ENCODE peak calls at places on chromosomes 16 and 17, in five cellular contexts. P is M059J, Z is GM04504, B is glomerular endothelial cell, O is GF-D8. D is an unnamed sample.

GRCh38 chr16:1080801-1081733 is 8.5 kb downstream of the SSTR5 start:
- DNase-seq in P (no peak), B (no peak), Z (no peak), O (no peak), D (no peak)

GRCh38 chr16:25838724-25839186 is 147.0 kb downstream of the HS3ST4 start:
- DNase-seq in O (no peak), P (peak), Z (peak), B (peak), D (peak)

GRCh38 chr16:20867585-20867984 is 32.6 kb downstream of the DCUN1D3 start:
- DNase-seq in P (peak), Z (no peak), O (no peak), B (no peak), D (no peak)

GRCh38 chr17:40023590-40024292 is 8.5 kb downstream of the CSF3 start:
- DNase-seq in Z (no peak), P (peak), O (no peak), B (no peak), D (no peak)

GRCh38 chr16:63005356-63005755 is 969.1 kb upstream of the CDH8 start:
- DNase-seq in P (no peak), O (no peak), B (no peak), Z (no peak), D (no peak)

GRCh38 chr16:27374231-27374793 is 27.7 kb upstream of the IL21R start:
- DNase-seq in O (peak), P (no peak), Z (no peak), B (no peak), D (peak)

GRCh38 chr16:87954361-87954760 is 3.1 kb downstream of the BANP start:
- DNase-seq in B (no peak), P (no peak), O (no peak), Z (no peak), D (no peak)

GRCh38 chr16:4802659-4803287 is 340 bp upstream of the ROGDI start:
- DNase-seq in B (no peak), P (peak), Z (peak), O (peak), D (peak)

GRCh38 chr16:2702871-2703745 is 16.9 kb downstream of the PRSS27 start:
- DNase-seq in B (no peak), Z (no peak), P (no peak), O (no peak), D (no peak)

GRCh38 chr17:44607836-44608690 is 48.2 kb upstream of the MEIOC start:
- DNase-seq in Z (peak), O (no peak), P (no peak), B (no peak), D (no peak)

GRCh38 chr17:17500999-17501605 is 4.9 kb upstream of the RASD1 start:
- DNase-seq in O (no peak), B (no peak), P (peak), Z (no peak), D (no peak)

GRCh38 chr17:9105068-9105868 is 84.0 kb downstream of the NTN1 start:
- DNase-seq in B (no peak), O (no peak), Z (no peak), P (no peak), D (no peak)

D was measured in AML-193.